ENCODE peak calls at places on chromosomes 1 and 21, in nine cellular contexts. One of them, this sample, is unnamed.

GRCh38 chr1:85450832-85451231 is 14.1 kb downstream of the DDAH1 start:
- DNase-seq in CD4-positive, alpha-beta T cell: no peak
- DNase-seq in tibial nerve: no peak
- DNase-seq in brain microvascular endothelial cell: no peak
- DNase-seq in heart right ventricle: no peak
- DNase-seq in ovary: no peak
- DNase-seq in thoracic aorta: no peak
- DNase-seq in MM.1S: no peak
- DNase-seq in H1: no peak
- DNase-seq in this sample: no peak

GRCh38 chr1:41613646-41614592 is 129.4 kb upstream of the EDN2 start:
- DNase-seq in CD4-positive, alpha-beta T cell: no peak
- DNase-seq in tibial nerve: no peak
- DNase-seq in brain microvascular endothelial cell: peak; percentile 43
- DNase-seq in heart right ventricle: no peak
- DNase-seq in ovary: no peak
- DNase-seq in thoracic aorta: no peak
- DNase-seq in MM.1S: no peak
- DNase-seq in H1: no peak
- DNase-seq in this sample: no peak

GRCh38 chr1:25204797-25205441 is 27.4 kb downstream of the SYF2 start:
- DNase-seq in CD4-positive, alpha-beta T cell: no peak
- DNase-seq in tibial nerve: no peak
- DNase-seq in brain microvascular endothelial cell: peak; percentile 67
- DNase-seq in heart right ventricle: no peak
- DNase-seq in ovary: no peak
- DNase-seq in thoracic aorta: no peak
- DNase-seq in MM.1S: peak; percentile 59
- DNase-seq in H1: no peak
- DNase-seq in this sample: no peak

GRCh38 chr1:198107041-198107440 is 49.8 kb upstream of the NEK7 start:
- DNase-seq in CD4-positive, alpha-beta T cell: no peak
- DNase-seq in tibial nerve: no peak
- DNase-seq in brain microvascular endothelial cell: peak; percentile 66
- DNase-seq in heart right ventricle: no peak
- DNase-seq in ovary: no peak
- DNase-seq in thoracic aorta: no peak
- DNase-seq in MM.1S: no peak
- DNase-seq in H1: no peak
- DNase-seq in this sample: no peak

GRCh38 chr1:160799641-160800040 is 3.7 kb downstream of the LY9 start:
- DNase-seq in CD4-positive, alpha-beta T cell: no peak
- DNase-seq in tibial nerve: no peak
- DNase-seq in brain microvascular endothelial cell: no peak
- DNase-seq in heart right ventricle: no peak
- DNase-seq in ovary: no peak
- DNase-seq in thoracic aorta: no peak
- DNase-seq in MM.1S: no peak
- DNase-seq in H1: no peak
- DNase-seq in this sample: no peak

GRCh38 chr1:114750780-114751179 is 7.0 kb downstream of the CSDE1 start:
- DNase-seq in CD4-positive, alpha-beta T cell: no peak
- DNase-seq in tibial nerve: no peak
- DNase-seq in brain microvascular endothelial cell: no peak
- DNase-seq in heart right ventricle: no peak
- DNase-seq in ovary: no peak
- DNase-seq in thoracic aorta: no peak
- DNase-seq in MM.1S: no peak
- DNase-seq in H1: no peak
- DNase-seq in this sample: no peak

GRCh38 chr21:44456207-44456914 is 1.1 kb downstream of the LRRC3 start:
- DNase-seq in CD4-positive, alpha-beta T cell: no peak
- DNase-seq in tibial nerve: no peak
- DNase-seq in brain microvascular endothelial cell: no peak
- DNase-seq in heart right ventricle: no peak
- DNase-seq in ovary: no peak
- DNase-seq in thoracic aorta: no peak
- DNase-seq in MM.1S: no peak
- DNase-seq in H1: no peak
- DNase-seq in this sample: no peak

GRCh38 chr1:53665996-53666395 is 73.0 kb downstream of the GLIS1 start:
- DNase-seq in CD4-positive, alpha-beta T cell: no peak
- DNase-seq in tibial nerve: no peak
- DNase-seq in brain microvascular endothelial cell: no peak
- DNase-seq in heart right ventricle: no peak
- DNase-seq in ovary: no peak
- DNase-seq in thoracic aorta: no peak
- DNase-seq in MM.1S: no peak
- DNase-seq in H1: no peak
- DNase-seq in this sample: no peak

GRCh38 chr1:241482761-241483250 is 36.7 kb downstream of the FH start:
- DNase-seq in CD4-positive, alpha-beta T cell: no peak
- DNase-seq in tibial nerve: no peak
- DNase-seq in brain microvascular endothelial cell: peak; percentile 41
- DNase-seq in heart right ventricle: no peak
- DNase-seq in ovary: no peak
- DNase-seq in thoracic aorta: no peak
- DNase-seq in MM.1S: no peak
- DNase-seq in H1: no peak
- DNase-seq in this sample: no peak

GRCh38 chr1:32715901-32716311 is 13.3 kb upstream of the SYNC start:
- DNase-seq in CD4-positive, alpha-beta T cell: no peak
- DNase-seq in tibial nerve: no peak
- DNase-seq in brain microvascular endothelial cell: no peak
- DNase-seq in heart right ventricle: no peak
- DNase-seq in ovary: no peak
- DNase-seq in thoracic aorta: no peak
- DNase-seq in MM.1S: no peak
- DNase-seq in H1: no peak
- DNase-seq in this sample: no peak

GRCh38 chr1:115158181-115158580 is 68.9 kb upstream of the TSPAN2 start:
- DNase-seq in CD4-positive, alpha-beta T cell: no peak
- DNase-seq in tibial nerve: no peak
- DNase-seq in brain microvascular endothelial cell: no peak
- DNase-seq in heart right ventricle: no peak
- DNase-seq in ovary: peak; percentile 62
- DNase-seq in thoracic aorta: no peak
- DNase-seq in MM.1S: no peak
- DNase-seq in H1: no peak
- DNase-seq in this sample: no peak

GRCh38 chr1:26285366-26286063 is 5.6 kb downstream of the SH3BGRL3 start:
- DNase-seq in CD4-positive, alpha-beta T cell: peak; percentile 37
- DNase-seq in tibial nerve: no peak
- DNase-seq in brain microvascular endothelial cell: no peak
- DNase-seq in heart right ventricle: no peak
- DNase-seq in ovary: no peak
- DNase-seq in thoracic aorta: no peak
- DNase-seq in MM.1S: no peak
- DNase-seq in H1: no peak
- DNase-seq in this sample: no peak

DNA sequence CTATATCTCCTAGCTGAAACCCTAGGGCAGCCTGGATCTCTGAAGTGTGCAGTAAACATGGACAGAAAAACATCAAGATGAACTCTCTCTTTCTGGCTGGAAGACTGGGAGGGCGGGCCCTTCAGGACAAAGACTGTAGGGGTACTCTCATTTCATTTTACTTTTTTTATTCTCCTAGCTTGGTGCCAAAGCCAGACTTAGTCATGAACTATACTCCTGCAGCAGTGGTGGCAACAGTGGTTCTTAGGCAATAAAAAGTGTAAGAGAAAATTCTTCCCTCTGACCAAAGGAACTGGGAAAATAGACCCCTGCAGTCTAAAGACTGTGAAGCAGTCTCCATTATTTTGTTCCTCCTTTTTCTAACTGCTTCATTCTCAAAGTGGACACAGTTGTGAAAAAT is 213.8 kb upstream of the JUN start:
- DNase-seq in CD4-positive, alpha-beta T cell: no peak
- DNase-seq in tibial nerve: no peak
- DNase-seq in brain microvascular endothelial cell: no peak
- DNase-seq in heart right ventricle: no peak
- DNase-seq in ovary: no peak
- DNase-seq in thoracic aorta: no peak
- DNase-seq in MM.1S: no peak
- DNase-seq in H1: no peak
- DNase-seq in this sample: no peak
- H3K27ac ChIP-seq in CD4-positive, alpha-beta T cell: no peak overlapping the region
- H3K27ac ChIP-seq in tibial nerve: no peak overlapping the region
- H3K27ac ChIP-seq in brain microvascular endothelial cell: no peak overlapping the region
- H3K27ac ChIP-seq in heart right ventricle: no peak overlapping the region
- H3K27ac ChIP-seq in ovary: no peak overlapping the region
- H3K27ac ChIP-seq in thoracic aorta: no peak overlapping the region
- H3K27ac ChIP-seq in MM.1S: no peak overlapping the region
- H3K27ac ChIP-seq in H1: no peak overlapping the region
- H3K27ac ChIP-seq in this sample: no peak overlapping the region

GRCh38 chr21:34825101-34825500 is 156.3 kb downstream of the CLIC6 start:
- DNase-seq in CD4-positive, alpha-beta T cell: no peak
- DNase-seq in tibial nerve: no peak
- DNase-seq in brain microvascular endothelial cell: no peak
- DNase-seq in heart right ventricle: no peak
- DNase-seq in ovary: no peak
- DNase-seq in thoracic aorta: no peak
- DNase-seq in MM.1S: no peak
- DNase-seq in H1: no peak
- DNase-seq in this sample: no peak

GRCh38 chr21:34824314-34824713 is 155.5 kb downstream of the CLIC6 start:
- DNase-seq in CD4-positive, alpha-beta T cell: no peak
- DNase-seq in tibial nerve: no peak
- DNase-seq in brain microvascular endothelial cell: no peak
- DNase-seq in heart right ventricle: no peak
- DNase-seq in ovary: no peak
- DNase-seq in thoracic aorta: no peak
- DNase-seq in MM.1S: no peak
- DNase-seq in H1: no peak
- DNase-seq in this sample: no peak

GRCh38 chr21:34827445-34828235 is 158.8 kb downstream of the CLIC6 start:
- DNase-seq in CD4-positive, alpha-beta T cell: no peak
- DNase-seq in tibial nerve: no peak
- DNase-seq in brain microvascular endothelial cell: no peak
- DNase-seq in heart right ventricle: no peak
- DNase-seq in ovary: no peak
- DNase-seq in thoracic aorta: no peak
- DNase-seq in MM.1S: no peak
- DNase-seq in H1: no peak
- DNase-seq in this sample: no peak

GRCh38 chr21:34830386-34831140 is 161.8 kb downstream of the CLIC6 start:
- DNase-seq in CD4-positive, alpha-beta T cell: no peak
- DNase-seq in tibial nerve: no peak
- DNase-seq in brain microvascular endothelial cell: no peak
- DNase-seq in heart right ventricle: no peak
- DNase-seq in ovary: no peak
- DNase-seq in thoracic aorta: no peak
- DNase-seq in MM.1S: no peak
- DNase-seq in H1: no peak
- DNase-seq in this sample: no peak

GRCh38 chr21:34826818-34827217 is 158.0 kb downstream of the CLIC6 start:
- DNase-seq in CD4-positive, alpha-beta T cell: no peak
- DNase-seq in tibial nerve: no peak
- DNase-seq in brain microvascular endothelial cell: no peak
- DNase-seq in heart right ventricle: no peak
- DNase-seq in ovary: no peak
- DNase-seq in thoracic aorta: no peak
- DNase-seq in MM.1S: no peak
- DNase-seq in H1: no peak
- DNase-seq in this sample: no peak
- H3K27ac ChIP-seq in CD4-positive, alpha-beta T cell: no peak overlapping the region
- H3K27ac ChIP-seq in tibial nerve: no peak overlapping the region
- H3K27ac ChIP-seq in brain microvascular endothelial cell: no peak overlapping the region
- H3K27ac ChIP-seq in heart right ventricle: no peak overlapping the region
- H3K27ac ChIP-seq in ovary: no peak overlapping the region
- H3K27ac ChIP-seq in thoracic aorta: no peak overlapping the region
- H3K27ac ChIP-seq in MM.1S: no peak overlapping the region
- H3K27ac ChIP-seq in H1: no peak overlapping the region
- H3K27ac ChIP-seq in this sample: no peak overlapping the region

GRCh38 chr1:235290740-235291502 is 37.1 kb downstream of the ARID4B start:
- DNase-seq in CD4-positive, alpha-beta T cell: no peak
- DNase-seq in tibial nerve: no peak
- DNase-seq in brain microvascular endothelial cell: no peak
- DNase-seq in heart right ventricle: no peak
- DNase-seq in ovary: no peak
- DNase-seq in thoracic aorta: no peak
- DNase-seq in MM.1S: no peak
- DNase-seq in H1: no peak
- DNase-seq in this sample: no peak

GRCh38 chr1:235286667-235287066 is 41.3 kb downstream of the ARID4B start:
- DNase-seq in CD4-positive, alpha-beta T cell: no peak
- DNase-seq in tibial nerve: no peak
- DNase-seq in brain microvascular endothelial cell: no peak
- DNase-seq in heart right ventricle: no peak
- DNase-seq in ovary: no peak
- DNase-seq in thoracic aorta: no peak
- DNase-seq in MM.1S: no peak
- DNase-seq in H1: no peak
- DNase-seq in this sample: no peak

GRCh38 chr1:235289859-235290739 is 37.9 kb downstream of the ARID4B start:
- DNase-seq in CD4-positive, alpha-beta T cell: no peak
- DNase-seq in tibial nerve: no peak
- DNase-seq in brain microvascular endothelial cell: no peak
- DNase-seq in heart right ventricle: no peak
- DNase-seq in ovary: no peak
- DNase-seq in thoracic aorta: no peak
- DNase-seq in MM.1S: no peak
- DNase-seq in H1: no peak
- DNase-seq in this sample: no peak

GRCh38 chr1:235284231-235284630 is 43.7 kb downstream of the ARID4B start:
- DNase-seq in CD4-positive, alpha-beta T cell: no peak
- DNase-seq in tibial nerve: no peak
- DNase-seq in brain microvascular endothelial cell: no peak
- DNase-seq in heart right ventricle: no peak
- DNase-seq in ovary: no peak
- DNase-seq in thoracic aorta: no peak
- DNase-seq in MM.1S: no peak
- DNase-seq in H1: no peak
- DNase-seq in this sample: no peak

GRCh38 chr1:235287208-235287882 is 40.6 kb downstream of the ARID4B start:
- DNase-seq in CD4-positive, alpha-beta T cell: no peak
- DNase-seq in tibial nerve: no peak
- DNase-seq in brain microvascular endothelial cell: no peak
- DNase-seq in heart right ventricle: no peak
- DNase-seq in ovary: no peak
- DNase-seq in thoracic aorta: no peak
- DNase-seq in MM.1S: no peak
- DNase-seq in H1: no peak
- DNase-seq in this sample: no peak
- H3K27ac ChIP-seq in CD4-positive, alpha-beta T cell: no peak overlapping the region
- H3K27ac ChIP-seq in tibial nerve: no peak overlapping the region
- H3K27ac ChIP-seq in brain microvascular endothelial cell: no peak overlapping the region
- H3K27ac ChIP-seq in heart right ventricle: no peak overlapping the region
- H3K27ac ChIP-seq in ovary: no peak overlapping the region
- H3K27ac ChIP-seq in thoracic aorta: no peak overlapping the region
- H3K27ac ChIP-seq in MM.1S: no peak overlapping the region
- H3K27ac ChIP-seq in H1: no peak overlapping the region
- H3K27ac ChIP-seq in this sample: no peak overlapping the region

DNA sequence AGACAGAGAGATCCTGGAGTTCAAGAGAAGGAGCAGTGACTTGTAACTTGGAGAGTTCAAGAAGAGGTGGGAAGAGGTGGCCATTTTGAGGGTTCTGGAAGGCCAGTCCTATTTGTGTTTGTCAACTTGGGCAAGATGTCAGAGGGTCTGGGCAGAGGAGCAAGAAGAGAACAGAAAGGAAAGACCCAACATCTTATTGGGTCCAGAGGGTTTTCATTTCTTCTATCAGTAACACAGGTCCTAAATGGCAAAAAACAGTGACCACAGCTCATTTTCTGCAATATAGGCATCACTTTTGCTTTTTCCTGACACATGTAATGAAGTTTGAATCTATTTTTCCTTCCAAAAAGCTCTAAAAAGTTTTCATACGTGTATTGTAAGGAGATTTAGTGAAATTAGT is 38.3 kb upstream of the MAP10 start:
- DNase-seq in CD4-positive, alpha-beta T cell: no peak
- DNase-seq in tibial nerve: no peak
- DNase-seq in brain microvascular endothelial cell: no peak
- DNase-seq in heart right ventricle: no peak
- DNase-seq in ovary: no peak
- DNase-seq in thoracic aorta: no peak
- DNase-seq in MM.1S: no peak
- DNase-seq in H1: no peak
- DNase-seq in this sample: no peak
- H3K27ac ChIP-seq in CD4-positive, alpha-beta T cell: no peak overlapping the region
- H3K27ac ChIP-seq in tibial nerve: no peak overlapping the region
- H3K27ac ChIP-seq in brain microvascular endothelial cell: no peak overlapping the region
- H3K27ac ChIP-seq in heart right ventricle: no peak overlapping the region
- H3K27ac ChIP-seq in ovary: no peak overlapping the region
- H3K27ac ChIP-seq in thoracic aorta: peak overlapping the region; percentile 82
- H3K27ac ChIP-seq in MM.1S: no peak overlapping the region
- H3K27ac ChIP-seq in H1: no peak overlapping the region
- H3K27ac ChIP-seq in this sample: no peak overlapping the region

This sample was measured in substantia nigra.